ENCODE peak calls at places on chromosomes 7 and 10, in seven cellular contexts. D is AG09309, G is iPS-NIHi11, I is spleen, E is activated gamma-delta T cell, P is NCI-H82, F is psoas muscle. T is an unnamed sample.
A peak's percentile ranks its signal among the peaks of the same experiment; 100 is the strongest.

GRCh38 chr10:13422800-13423199 is 74.7 kb upstream of the SEPHS1 start:
- DNase-seq in G (no peak), I (no peak), F (no peak), D (no peak), P (no peak), E (no peak), T (no peak)

GRCh38 chr10:72323108-72323932 is 31.4 kb downstream of the DNAJB12 start:
- DNase-seq in E (no peak), D (no peak), F (no peak), G (no peak), I (peak; percentile 88), P (no peak), T (no peak)

GRCh38 chr7:156780724-156781455 is 112.1 kb downstream of the LMBR1 start:
- DNase-seq in E (no peak), I (no peak), D (no peak), F (no peak), G (no peak), P (no peak), T (no peak)

GRCh38 chr10:59856104-59856503 is 50.3 kb downstream of the CCDC6 start:
- DNase-seq in I (no peak), E (no peak), G (no peak), F (no peak), D (no peak), P (no peak), T (no peak)

GRCh38 chr10:13092446-13093102 is 7.4 kb upstream of the OPTN start:
- DNase-seq in E (no peak), I (no peak), P (no peak), G (no peak), D (no peak), F (no peak), T (no peak)

GRCh38 chr10:94214497-94214896 is 148.2 kb downstream of the NOC3L start:
- DNase-seq in D (no peak), I (no peak), E (no peak), F (no peak), P (no peak), G (peak; percentile 8), T (no peak)

GRCh38 chr7:138303230-138304070 is 156.6 kb upstream of the TRIM24 start:
- DNase-seq in I (no peak), P (no peak), G (no peak), D (no peak), F (no peak), E (no peak), T (no peak)

GRCh38 chr7:101950450-101951119 is 133.2 kb downstream of the CUX1 start:
- DNase-seq in P (no peak), D (no peak), G (peak; percentile 65), E (no peak), I (no peak), F (no peak), T (no peak)

GRCh38 chr7:154505362-154505761 is 453.2 kb downstream of the DPP6 start:
- DNase-seq in F (no peak), G (no peak), D (no peak), I (no peak), P (no peak), E (no peak), T (no peak)

GRCh38 chr10:97827778-97828291 is 21.8 kb upstream of the GOLGA7B start:
- DNase-seq in P (no peak), G (no peak), F (no peak), I (no peak), D (no peak), E (no peak), T (no peak)

GRCh38 chr7:106775552-106775936 is 89.5 kb upstream of the PIK3CG start:
- DNase-seq in D (peak; percentile 37), E (no peak), P (no peak), I (no peak), F (no peak), G (no peak), T (no peak)

GRCh38 chr10:92839191-92840085 is 8.9 kb upstream of the EXOC6 start:
- DNase-seq in G (peak; percentile 66), F (peak; percentile 77), I (peak; percentile 87), P (peak; percentile 72), D (no peak), E (no peak), T (no peak)

GRCh38 chr7:2307690-2308107 is 6.5 kb downstream of the SNX8 start:
- DNase-seq in G (no peak), I (no peak), F (no peak), P (no peak), E (no peak), D (no peak), T (no peak)

GRCh38 chr10:23331567-23332290 is 12.9 kb downstream of the C10orf67 start:
- DNase-seq in F (no peak), E (no peak), G (no peak), D (peak; percentile 57), P (no peak), I (no peak), T (no peak)

GRCh38 chr7:80186721-80187120 is 52.1 kb downstream of the GNAI1 start:
- DNase-seq in D (no peak), F (no peak), I (no peak), E (no peak), P (no peak), G (no peak), T (no peak)

GRCh38 chr10:67767245-67767644 is 70.7 kb downstream of the DNAJC12 start:
- DNase-seq in E (no peak), P (no peak), I (no peak), G (no peak), D (no peak), F (no peak), T (no peak)

GRCh38 chr7:132073920-132074589 is 502.2 kb downstream of the PLXNA4 start:
- DNase-seq in P (no peak), F (no peak), I (no peak), G (no peak), D (no peak), E (no peak), T (no peak)

GRCh38 chr7:37108615-37109014 is 340.0 kb downstream of the ELMO1 start:
- DNase-seq in F (no peak), D (no peak), E (no peak), P (no peak), G (no peak), I (no peak), T (no peak)